ENCODE peak calls at places on chromosomes 11 and 22, in eight cellular contexts. J is astrocyte of the spinal cord, L is kidney epithelial cell, H is left ventricle myocardium inferior, G is heart left ventricle, K is H9, F is GM23338, A is Calu3. Z is an unnamed sample.

GRCh38 chr11:12013771-12014170 is 5.3 kb upstream of the DKK3 start:
- DNase-seq in J (no peak), L (no peak), H (no peak), G (no peak), K (no peak), F (no peak), A (no peak), Z (no peak)

GRCh38 chr11:92846542-92847125 is 122.8 kb upstream of the MTNR1B start:
- DNase-seq in J (no peak), L (no peak), H (no peak), G (no peak), K (no peak), F (no peak), A (no peak), Z (no peak)

GRCh38 chr11:18697581-18697980 is 998 bp upstream of the TMEM86A start:
- DNase-seq in J (no peak), L (no peak), H (no peak), G (no peak), K (no peak), F (no peak), A (no peak), Z (no peak)

GRCh38 chr11:94519478-94520084 is 7.3 kb downstream of the C11orf97 start:
- DNase-seq in J (peak; percentile 56), L (no peak), H (no peak), G (no peak), K (no peak), F (peak; percentile 62), A (no peak), Z (no peak)

GRCh38 chr22:41382098-41382578 is 396 bp downstream of the TEF start:
- DNase-seq in J (no peak), L (no peak), H (peak; percentile 77), G (peak; percentile 81), K (no peak), F (peak; percentile 73), A (peak; percentile 41), Z (peak; percentile 71)

GRCh38 chr22:40524392-40525249 is 111.9 kb downstream of the MRTFA start:
- DNase-seq in J (no peak), L (no peak), H (no peak), G (no peak), K (no peak), F (peak; percentile 40), A (no peak), Z (no peak)

GRCh38 chr11:44693654-44694119 is 33.1 kb upstream of the TSPAN18 start:
- DNase-seq in J (no peak), L (no peak), H (no peak), G (no peak), K (no peak), F (no peak), A (no peak), Z (no peak)

GRCh38 chr11:19577391-19577831 is 135.2 kb upstream of the NAV2 start:
- DNase-seq in J (no peak), L (no peak), H (peak; percentile 32), G (peak; percentile 48), K (no peak), F (no peak), A (no peak), Z (no peak)

GRCh38 chr11:68978626-68978930 is 2.2 kb downstream of the MRGPRD start:
- DNase-seq in J (no peak), L (no peak), H (no peak), G (no peak), K (no peak), F (no peak), A (no peak), Z (no peak)

GRCh38 chr22:36433318-36434231 is 45.8 kb upstream of the MYH9 start:
- DNase-seq in J (no peak), L (no peak), H (no peak), G (no peak), K (no peak), F (peak; percentile 55), A (peak; percentile 42), Z (no peak)

GRCh38 chr11:61900251-61900650 is 8.9 kb upstream of the FADS3 start:
- DNase-seq in J (no peak), L (no peak), H (no peak), G (no peak), K (no peak), F (no peak), A (no peak), Z (no peak)

GRCh38 chr11:2708151-2708581 is 8.4 kb upstream of the KCNQ1OT1 start:
- DNase-seq in J (no peak), L (no peak), H (peak; percentile 40), G (no peak), K (no peak), F (no peak), A (no peak), Z (no peak)

GRCh38 chr11:82733444-82734119 is at the start of gene FAM181B:
- DNase-seq in J (peak; percentile 25), L (peak; percentile 10), H (peak; percentile 32), G (peak; percentile 69), K (peak; percentile 87), F (peak; percentile 93), A (peak; percentile 33), Z (peak; percentile 63)

GRCh38 chr11:71204294-71204693 is 48.1 kb downstream of the SHANK2 start:
- DNase-seq in J (no peak), L (no peak), H (no peak), G (no peak), K (no peak), F (no peak), A (no peak), Z (no peak)

GRCh38 chr11:3929232-3929631 is 73.8 kb downstream of the STIM1 start:
- DNase-seq in J (no peak), L (no peak), H (no peak), G (no peak), K (no peak), F (no peak), A (no peak), Z (no peak)

GRCh38 chr22:50684986-50685385 is 12.4 kb downstream of the SHANK3 start:
- DNase-seq in J (peak; percentile 61), L (no peak), H (no peak), G (no peak), K (no peak), F (no peak), A (no peak), Z (no peak)

GRCh38 chr11:76462317-76462716 is 17.5 kb downstream of the EMSY start:
- DNase-seq in J (no peak), L (no peak), H (no peak), G (no peak), K (no peak), F (no peak), A (no peak), Z (no peak)

GRCh38 chr22:31938258-31938657 is 6.1 kb upstream of the YWHAH start:
- DNase-seq in J (no peak), L (no peak), H (no peak), G (no peak), K (no peak), F (no peak), A (no peak), Z (no peak)

GRCh38 chr22:26779108-26779507 is 121.7 kb downstream of the MIAT start:
- DNase-seq in J (no peak), L (no peak), H (no peak), G (no peak), K (no peak), F (no peak), A (no peak), Z (no peak)

GRCh38 chr11:119777940-119778339 is 48.9 kb upstream of the NECTIN1 start:
- DNase-seq in J (no peak), L (no peak), H (no peak), G (no peak), K (no peak), F (no peak), A (no peak), Z (no peak)

GRCh38 chr11:119778391-119779194 is 49.6 kb upstream of the NECTIN1 start:
- DNase-seq in J (no peak), L (no peak), H (no peak), G (no peak), K (no peak), F (no peak), A (no peak), Z (no peak)

GRCh38 chr11:119774180-119774763 is 45.3 kb upstream of the NECTIN1 start:
- DNase-seq in J (no peak), L (no peak), H (no peak), G (no peak), K (peak; percentile 52), F (peak; percentile 83), A (peak; percentile 7), Z (peak; percentile 63)

GRCh38 chr11:119773016-119773415 is 44.0 kb upstream of the NECTIN1 start:
- DNase-seq in J (no peak), L (no peak), H (no peak), G (peak; percentile 5), K (no peak), F (no peak), A (no peak), Z (no peak)

GRCh38 chr11:119776031-119776636 is 47.1 kb upstream of the NECTIN1 start:
- DNase-seq in J (no peak), L (no peak), H (no peak), G (peak; percentile 2), K (no peak), F (no peak), A (no peak), Z (no peak)
- TF ChIP-seq CTCF in J (no peak), L (no peak), H (no peak), G (no peak), K (no peak), F (no peak), A (no peak), Z (no peak)

DNA sequence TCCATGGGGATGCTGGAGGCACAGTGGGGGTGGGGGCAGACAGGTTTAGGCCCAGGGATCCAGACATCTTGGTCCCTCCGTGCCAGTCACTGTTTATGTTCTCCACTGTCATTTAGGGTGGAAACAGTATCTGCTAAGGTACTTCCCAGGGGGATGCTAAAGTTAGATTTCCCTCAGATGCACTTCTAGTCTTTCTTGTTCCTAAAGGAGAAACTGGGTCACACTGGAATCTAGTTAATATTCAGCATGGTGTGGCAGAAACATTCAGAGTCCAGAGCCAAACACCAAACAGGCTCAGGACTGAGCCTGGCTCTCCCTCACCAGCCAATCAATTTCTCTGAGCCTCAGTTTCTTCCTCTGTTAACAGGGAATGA is 83.4 kb upstream of the PLET1 start:
- DNase-seq in J (no peak), L (no peak), H (no peak), G (no peak), K (no peak), F (no peak), A (no peak), Z (no peak)
- TF ChIP-seq CTCF in J (no peak), L (no peak), H (no peak), G (no peak), K (no peak), F (no peak), A (no peak), Z (no peak)

DNA sequence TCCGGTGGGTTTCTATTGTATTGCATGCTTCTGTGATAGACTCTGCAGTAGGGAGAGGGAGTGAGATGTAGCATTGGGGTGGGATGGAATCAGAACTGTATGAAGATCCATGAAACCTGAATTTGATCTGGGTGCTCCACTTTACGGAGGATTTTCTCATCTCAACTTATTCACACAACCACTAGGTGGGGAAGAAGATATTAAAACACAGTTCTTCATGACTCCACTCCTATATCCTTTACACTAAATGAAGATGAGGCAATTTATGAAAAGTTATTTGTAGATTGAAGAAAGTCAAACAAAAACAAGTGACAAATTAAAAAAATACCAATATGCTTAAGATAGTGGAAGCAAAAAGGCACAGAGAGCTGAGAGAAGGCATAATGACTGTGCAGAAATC is 92.6 kb upstream of the PDGFD start:
- DNase-seq in J (peak; percentile 3), L (no peak), H (no peak), G (no peak), K (no peak), F (peak; percentile 17), A (no peak), Z (no peak)
- TF ChIP-seq CTCF in J (no peak), L (peak; percentile 25), H (peak; percentile 30), G (no peak), K (peak; percentile 50), F (peak; percentile 49), A (no peak), Z (no peak)

GRCh38 chr11:111452146-111452545 is 60.0 kb downstream of the BTG4 start:
- DNase-seq in J (no peak), L (no peak), H (no peak), G (no peak), K (no peak), F (no peak), A (no peak), Z (no peak)
- TF ChIP-seq CTCF in J (no peak), L (no peak), H (no peak), G (no peak), K (no peak), F (no peak), A (no peak), Z (no peak)

Z was measured in endothelial cell.